ENCODE peak calls at places on chromosome 18, in six cellular contexts. One of them, this sample, is unnamed. For H3K36me3, the result is how much of the 10 kb centered on the place peaks cover.

GRCh38 chr18:468841-469796 is 31.4 kb downstream of the COLEC12 start:
- DNase-seq in spleen: no peak
- DNase-seq in transverse colon: no peak
- DNase-seq in BJ: no peak
- DNase-seq in neuronal stem cell: no peak
- DNase-seq in prostate gland: no peak
- DNase-seq in this sample: no peak

GRCh38 chr18:44098551-44099098 is 582.1 kb upstream of the SETBP1 start:
- DNase-seq in prostate gland: no peak
- DNase-seq in transverse colon: peak
- DNase-seq in neuronal stem cell: no peak
- DNase-seq in BJ: no peak
- DNase-seq in spleen: no peak
- DNase-seq in this sample: no peak

GRCh38 chr18:59927246-59927825 is 27.5 kb downstream of the PMAIP1 start:
- DNase-seq in spleen: no peak
- DNase-seq in neuronal stem cell: no peak
- DNase-seq in transverse colon: no peak
- DNase-seq in prostate gland: no peak
- DNase-seq in BJ: no peak
- DNase-seq in this sample: no peak

GRCh38 chr18:8401606-8402005 is 207.6 kb upstream of the RAB12 start:
- DNase-seq in prostate gland: no peak
- DNase-seq in spleen: no peak
- DNase-seq in transverse colon: no peak
- DNase-seq in neuronal stem cell: no peak
- DNase-seq in BJ: no peak
- DNase-seq in this sample: no peak

GRCh38 chr18:35517715-35518114 is 20.0 kb upstream of the INO80C start:
- DNase-seq in neuronal stem cell: no peak
- DNase-seq in spleen: no peak
- DNase-seq in prostate gland: no peak
- DNase-seq in transverse colon: no peak
- DNase-seq in BJ: no peak
- DNase-seq in this sample: no peak

GRCh38 chr18:51151568-51152511 is 45.6 kb downstream of the MEX3C start:
- DNase-seq in prostate gland: no peak
- DNase-seq in spleen: peak
- DNase-seq in transverse colon: peak
- DNase-seq in BJ: no peak
- DNase-seq in neuronal stem cell: no peak
- DNase-seq in this sample: peak

GRCh38 chr18:24126155-24126947 is 12.5 kb upstream of the CABYR start:
- DNase-seq in BJ: no peak
- DNase-seq in neuronal stem cell: no peak
- DNase-seq in prostate gland: no peak
- DNase-seq in transverse colon: no peak
- DNase-seq in spleen: no peak
- DNase-seq in this sample: no peak

GRCh38 chr18:74874351-74874750 is 276.7 kb downstream of the ZNF407 start:
- DNase-seq in transverse colon: no peak
- DNase-seq in spleen: no peak
- DNase-seq in prostate gland: no peak
- DNase-seq in BJ: no peak
- DNase-seq in neuronal stem cell: no peak
- DNase-seq in this sample: no peak

GRCh38 chr18:40088130-40088529 is 1866.9 kb upstream of the PIK3C3 start:
- DNase-seq in prostate gland: no peak
- DNase-seq in neuronal stem cell: no peak
- DNase-seq in transverse colon: no peak
- DNase-seq in spleen: no peak
- DNase-seq in BJ: no peak
- DNase-seq in this sample: no peak

GRCh38 chr18:61587865-61588264 is 254.6 kb downstream of the CDH20 start:
- DNase-seq in neuronal stem cell: no peak
- DNase-seq in spleen: no peak
- DNase-seq in prostate gland: no peak
- DNase-seq in BJ: no peak
- DNase-seq in transverse colon: no peak
- DNase-seq in this sample: no peak

GRCh38 chr18:69730664-69731063 is 217.0 kb downstream of the CD226 start:
- DNase-seq in neuronal stem cell: no peak
- DNase-seq in prostate gland: no peak
- DNase-seq in transverse colon: no peak
- DNase-seq in BJ: no peak
- DNase-seq in spleen: no peak
- DNase-seq in this sample: no peak

GRCh38 chr18:75208836-75209128 is 157 bp downstream of the PTGR3 start:
- DNase-seq in transverse colon: no peak
- DNase-seq in neuronal stem cell: no peak
- DNase-seq in prostate gland: no peak
- DNase-seq in spleen: peak
- DNase-seq in BJ: no peak
- DNase-seq in this sample: no peak

GRCh38 chr18:45755936-45756335 is 32.0 kb downstream of the SLC14A1 start:
- DNase-seq in prostate gland: peak
- DNase-seq in neuronal stem cell: no peak
- DNase-seq in BJ: no peak
- DNase-seq in transverse colon: no peak
- DNase-seq in spleen: no peak
- DNase-seq in this sample: no peak

GRCh38 chr18:76524900-76525698 is 30.1 kb upstream of the ZNF516 start:
- DNase-seq in BJ: no peak
- DNase-seq in transverse colon: peak
- DNase-seq in neuronal stem cell: peak
- DNase-seq in spleen: no peak
- DNase-seq in prostate gland: no peak
- DNase-seq in this sample: no peak

GRCh38 chr18:62435435-62436031 is 87.3 kb upstream of the ZCCHC2 start:
- DNase-seq in neuronal stem cell: no peak
- DNase-seq in transverse colon: peak
- DNase-seq in prostate gland: no peak
- DNase-seq in BJ: no peak
- DNase-seq in spleen: no peak
- DNase-seq in this sample: no peak

GRCh38 chr18:45007531-45007930 is 326.8 kb downstream of the SETBP1 start:
- DNase-seq in neuronal stem cell: no peak
- DNase-seq in BJ: no peak
- DNase-seq in prostate gland: no peak
- DNase-seq in transverse colon: no peak
- DNase-seq in spleen: no peak
- DNase-seq in this sample: no peak

GRCh38 chr18:44679912-44680270 is 797 bp upstream of the SETBP1 start:
- DNase-seq in neuronal stem cell: no peak
- DNase-seq in spleen: peak
- DNase-seq in prostate gland: peak
- DNase-seq in transverse colon: peak
- DNase-seq in BJ: no peak
- DNase-seq in this sample: no peak

GRCh38 chr18:63626431-63626830 is 17.6 kb downstream of the SERPINB4 start:
- DNase-seq in BJ: no peak
- DNase-seq in prostate gland: no peak
- DNase-seq in spleen: no peak
- DNase-seq in neuronal stem cell: no peak
- DNase-seq in transverse colon: no peak
- DNase-seq in this sample: no peak

GRCh38 chr18:42545825-42546224 is 569.7 kb downstream of the RIT2 start:
- DNase-seq in spleen: no peak
- DNase-seq in transverse colon: no peak
- DNase-seq in prostate gland: no peak
- DNase-seq in neuronal stem cell: no peak
- DNase-seq in BJ: no peak
- DNase-seq in this sample: no peak

GRCh38 chr18:68148862-68149261 is 566.0 kb downstream of the TMX3 start:
- DNase-seq in transverse colon: no peak
- DNase-seq in BJ: no peak
- DNase-seq in neuronal stem cell: peak
- DNase-seq in prostate gland: no peak
- DNase-seq in spleen: no peak
- DNase-seq in this sample: no peak

GRCh38 chr18:36663312-36663711 is 165.5 kb downstream of the TPGS2 start:
- DNase-seq in transverse colon: no peak
- DNase-seq in BJ: no peak
- DNase-seq in spleen: no peak
- DNase-seq in prostate gland: no peak
- DNase-seq in neuronal stem cell: no peak
- DNase-seq in this sample: no peak

GRCh38 chr18:31183302-31183701 is 20.6 kb upstream of the DSC1 start:
- DNase-seq in prostate gland: no peak
- DNase-seq in spleen: no peak
- DNase-seq in BJ: no peak
- DNase-seq in neuronal stem cell: no peak
- DNase-seq in transverse colon: no peak
- DNase-seq in this sample: no peak

GRCh38 chr18:75215663-75216062 is 5.1 kb downstream of the TSHZ1 start:
- DNase-seq in spleen: no peak
- DNase-seq in neuronal stem cell: no peak
- DNase-seq in BJ: no peak
- DNase-seq in prostate gland: no peak
- DNase-seq in transverse colon: no peak
- DNase-seq in this sample: no peak

GRCh38 chr18:9562584-9562983 is 51.8 kb downstream of the PPP4R1 start:
- DNase-seq in BJ: no peak
- DNase-seq in neuronal stem cell: no peak
- DNase-seq in prostate gland: no peak
- DNase-seq in transverse colon: no peak
- DNase-seq in spleen: no peak
- DNase-seq in this sample: no peak

GRCh38 chr18:9563326-9563725 is 51.0 kb downstream of the PPP4R1 start:
- DNase-seq in BJ: no peak
- DNase-seq in prostate gland: no peak
- DNase-seq in transverse colon: no peak
- DNase-seq in spleen: no peak
- DNase-seq in neuronal stem cell: no peak
- DNase-seq in this sample: no peak

GRCh38 chr18:9558397-9559064 is 55.8 kb downstream of the PPP4R1 start:
- DNase-seq in spleen: no peak
- DNase-seq in transverse colon: no peak
- DNase-seq in neuronal stem cell: no peak
- DNase-seq in prostate gland: no peak
- DNase-seq in BJ: no peak
- DNase-seq in this sample: no peak

GRCh38 chr18:9559253-9559652 is 55.1 kb downstream of the PPP4R1 start:
- DNase-seq in prostate gland: no peak
- DNase-seq in transverse colon: no peak
- DNase-seq in neuronal stem cell: no peak
- DNase-seq in BJ: no peak
- DNase-seq in spleen: no peak
- DNase-seq in this sample: no peak

GRCh38 chr18:9561774-9562173 is 52.6 kb downstream of the PPP4R1 start:
- DNase-seq in prostate gland: no peak
- DNase-seq in spleen: no peak
- DNase-seq in BJ: no peak
- DNase-seq in neuronal stem cell: no peak
- DNase-seq in transverse colon: no peak
- DNase-seq in this sample: no peak
- H3K36me3 ChIP-seq in prostate gland: under half
- H3K36me3 ChIP-seq in spleen: half or more
- H3K36me3 ChIP-seq in BJ: under half
- H3K36me3 ChIP-seq in neuronal stem cell: under half
- H3K36me3 ChIP-seq in transverse colon: under half
- H3K36me3 ChIP-seq in this sample: under half

GRCh38 chr18:11885278-11885991 is 22.7 kb downstream of the MPPE1 start:
- DNase-seq in spleen: no peak
- DNase-seq in prostate gland: no peak
- DNase-seq in transverse colon: peak
- DNase-seq in neuronal stem cell: no peak
- DNase-seq in BJ: no peak
- DNase-seq in this sample: no peak

GRCh38 chr18:11887305-11888262 is 20.5 kb downstream of the MPPE1 start:
- DNase-seq in spleen: no peak
- DNase-seq in neuronal stem cell: no peak
- DNase-seq in prostate gland: no peak
- DNase-seq in transverse colon: peak
- DNase-seq in BJ: no peak
- DNase-seq in this sample: no peak

GRCh38 chr18:11888726-11889125 is 19.4 kb downstream of the MPPE1 start:
- DNase-seq in spleen: no peak
- DNase-seq in BJ: no peak
- DNase-seq in prostate gland: no peak
- DNase-seq in transverse colon: no peak
- DNase-seq in neuronal stem cell: no peak
- DNase-seq in this sample: no peak

GRCh38 chr18:11884396-11885030 is 23.6 kb downstream of the MPPE1 start:
- DNase-seq in BJ: no peak
- DNase-seq in spleen: no peak
- DNase-seq in transverse colon: no peak
- DNase-seq in neuronal stem cell: no peak
- DNase-seq in prostate gland: no peak
- DNase-seq in this sample: no peak

DNA sequence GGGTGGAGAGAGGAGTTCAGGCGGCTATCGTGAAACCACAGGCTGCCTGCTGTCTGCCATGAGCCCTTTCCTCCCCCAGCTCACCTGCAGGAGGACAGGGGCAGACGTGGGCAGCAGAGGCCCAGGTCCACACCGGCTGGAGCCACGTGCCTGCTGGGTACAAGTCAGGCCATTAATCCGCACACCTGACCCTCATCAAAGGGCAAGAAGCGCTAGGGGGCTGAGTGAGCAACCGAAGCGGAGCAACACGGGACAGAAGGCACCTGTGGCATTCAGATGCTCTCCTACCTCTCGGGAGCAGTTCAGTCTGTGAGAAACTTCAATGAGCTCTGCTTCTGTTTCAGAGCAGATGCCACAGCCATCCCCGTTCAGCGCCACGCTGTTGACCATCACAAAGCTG is 21.5 kb downstream of the MPPE1 start:
- DNase-seq in BJ: no peak
- DNase-seq in prostate gland: no peak
- DNase-seq in spleen: no peak
- DNase-seq in neuronal stem cell: no peak
- DNase-seq in transverse colon: no peak
- DNase-seq in this sample: no peak
- H3K36me3 ChIP-seq in BJ: under half
- H3K36me3 ChIP-seq in prostate gland: under half
- H3K36me3 ChIP-seq in spleen: half or more
- H3K36me3 ChIP-seq in neuronal stem cell: under half
- H3K36me3 ChIP-seq in transverse colon: under half
- H3K36me3 ChIP-seq in this sample: under half

DNA sequence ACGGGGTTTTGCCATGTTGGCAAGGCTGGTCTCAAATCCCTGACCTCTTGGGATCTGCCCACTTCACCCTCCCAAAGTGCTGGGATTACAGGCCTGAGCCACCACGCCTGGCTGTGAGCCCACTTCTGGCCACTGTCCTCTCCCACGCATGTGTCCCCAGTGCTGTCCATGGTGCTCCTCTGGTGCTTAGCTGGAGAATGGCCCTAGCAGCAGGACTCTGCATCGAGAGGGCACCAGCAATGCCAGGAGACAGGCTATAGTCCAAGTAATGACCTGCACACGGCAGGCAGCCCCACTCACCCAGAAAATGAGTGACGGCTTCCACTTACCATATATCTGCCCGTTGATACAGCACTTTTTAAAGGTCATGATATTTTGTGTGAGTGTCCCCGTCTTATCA is 66.3 kb upstream of the NARS1 start:
- DNase-seq in transverse colon: no peak
- DNase-seq in neuronal stem cell: no peak
- DNase-seq in BJ: no peak
- DNase-seq in spleen: no peak
- DNase-seq in prostate gland: no peak
- DNase-seq in this sample: no peak
- H3K36me3 ChIP-seq in transverse colon: under half
- H3K36me3 ChIP-seq in neuronal stem cell: under half
- H3K36me3 ChIP-seq in BJ: under half
- H3K36me3 ChIP-seq in spleen: half or more
- H3K36me3 ChIP-seq in prostate gland: under half
- H3K36me3 ChIP-seq in this sample: under half

GRCh38 chr18:79938196-79938595 is 13.3 kb downstream of the SLC66A2 start:
- DNase-seq in BJ: no peak
- DNase-seq in neuronal stem cell: no peak
- DNase-seq in prostate gland: no peak
- DNase-seq in spleen: peak
- DNase-seq in transverse colon: peak
- DNase-seq in this sample: no peak
- H3K36me3 ChIP-seq in BJ: under half
- H3K36me3 ChIP-seq in neuronal stem cell: under half
- H3K36me3 ChIP-seq in prostate gland: under half
- H3K36me3 ChIP-seq in spleen: half or more
- H3K36me3 ChIP-seq in transverse colon: under half
- H3K36me3 ChIP-seq in this sample: under half